ENCODE peak calls at places on chromosomes 1 and 21, in four cellular contexts. V, F, Z and C are unnamed samples.

GRCh38 chr1:214708321-214708960 is 105.4 kb downstream of the CENPF start:
- DNase-seq in V (no peak), F (no peak), Z (no peak), C (no peak)

GRCh38 chr21:16279658-16280581 is 550.1 kb downstream of the USP25 start:
- DNase-seq in V (no peak), F (no peak), Z (no peak), C (peak; percentile 45)

GRCh38 chr1:209790286-209791193 is 6.2 kb upstream of the C1orf74 start:
- DNase-seq in V (peak; percentile 63), F (no peak), Z (no peak), C (no peak)

GRCh38 chr21:26614251-26614650 is 41.2 kb upstream of the CYYR1 start:
- DNase-seq in V (no peak), F (no peak), Z (no peak), C (no peak)

GRCh38 chr1:194975913-194976312 is 1632.3 kb downstream of the KCNT2 start:
- DNase-seq in V (no peak), F (peak; percentile 15), Z (no peak), C (no peak)

GRCh38 chr1:46687095-46687659 is 15.5 kb downstream of the TEX38 start:
- DNase-seq in V (no peak), F (no peak), Z (no peak), C (no peak)

GRCh38 chr1:147585640-147586383 is 44.5 kb downstream of the BCL9 start:
- DNase-seq in V (no peak), F (no peak), Z (no peak), C (no peak)

GRCh38 chr1:62908168-62908567 is 124.2 kb downstream of the ATG4C start:
- DNase-seq in V (no peak), F (no peak), Z (no peak), C (no peak)

GRCh38 chr1:188122646-188123045 is 1293.9 kb downstream of the PLA2G4A start:
- DNase-seq in V (no peak), F (no peak), Z (no peak), C (no peak)

GRCh38 chr1:181482521-181483083 is 715 bp upstream of the CACNA1E start:
- DNase-seq in V (no peak), F (peak; percentile 36), Z (no peak), C (peak; percentile 81)

GRCh38 chr1:56728964-56729363 is 83.8 kb downstream of the PRKAA2 start:
- DNase-seq in V (no peak), F (no peak), Z (no peak), C (no peak)

GRCh38 chr1:48675251-48675650 is 101.4 kb downstream of the BEND5 start:
- DNase-seq in V (no peak), F (no peak), Z (no peak), C (no peak)

DNA sequence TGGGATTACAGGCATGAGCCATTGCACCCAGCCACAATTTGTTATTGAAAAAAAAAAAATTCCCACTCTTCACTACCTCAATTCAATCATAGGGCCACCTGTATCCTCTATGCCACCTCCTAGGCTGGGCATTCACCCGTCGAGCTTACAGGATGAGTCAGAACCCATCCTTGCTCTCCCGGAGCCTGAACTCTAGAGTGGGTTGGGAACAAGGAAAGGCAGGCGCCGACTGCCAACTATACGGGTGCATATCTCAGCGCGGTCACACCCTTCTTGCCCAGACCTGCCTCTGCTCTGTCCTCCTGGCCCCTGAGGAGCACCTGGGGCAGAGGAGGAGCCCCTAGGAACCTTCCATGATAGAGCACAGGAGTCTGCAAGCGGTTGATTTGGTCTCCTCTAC is 21.4 kb upstream of the LBR start:
- DNase-seq in V (no peak), F (no peak), Z (no peak), C (no peak)
- TF ChIP-seq FOXK2 in V (no peak), F (no peak), Z (no peak), C (no peak)

GRCh38 chr1:91610102-91610501 is 109.5 kb downstream of the CDC7 start:
- DNase-seq in V (no peak), F (no peak), Z (no peak), C (no peak)

GRCh38 chr1:91610829-91611228 is 110.2 kb downstream of the CDC7 start:
- DNase-seq in V (no peak), F (peak; percentile 42), Z (no peak), C (no peak)

GRCh38 chr1:91609571-91609970 is 108.9 kb downstream of the CDC7 start:
- DNase-seq in V (no peak), F (no peak), Z (no peak), C (no peak)

GRCh38 chr1:91606546-91607078 is 106.0 kb downstream of the CDC7 start:
- DNase-seq in V (peak; percentile 41), F (no peak), Z (no peak), C (no peak)

GRCh38 chr1:91608876-91609275 is 108.2 kb downstream of the CDC7 start:
- DNase-seq in V (no peak), F (no peak), Z (no peak), C (no peak)
- TF ChIP-seq FOXK2 in V (no peak), F (no peak), Z (no peak), C (no peak)

GRCh38 chr1:958823-959729 is at the start of gene NOC2L:
- DNase-seq in V (peak; percentile 72), F (peak; percentile 96), Z (peak; percentile 46), C (peak; percentile 91)
- TF ChIP-seq FOXK2 in V (no peak), F (no peak), Z (peak; percentile 34), C (no peak)

DNA sequence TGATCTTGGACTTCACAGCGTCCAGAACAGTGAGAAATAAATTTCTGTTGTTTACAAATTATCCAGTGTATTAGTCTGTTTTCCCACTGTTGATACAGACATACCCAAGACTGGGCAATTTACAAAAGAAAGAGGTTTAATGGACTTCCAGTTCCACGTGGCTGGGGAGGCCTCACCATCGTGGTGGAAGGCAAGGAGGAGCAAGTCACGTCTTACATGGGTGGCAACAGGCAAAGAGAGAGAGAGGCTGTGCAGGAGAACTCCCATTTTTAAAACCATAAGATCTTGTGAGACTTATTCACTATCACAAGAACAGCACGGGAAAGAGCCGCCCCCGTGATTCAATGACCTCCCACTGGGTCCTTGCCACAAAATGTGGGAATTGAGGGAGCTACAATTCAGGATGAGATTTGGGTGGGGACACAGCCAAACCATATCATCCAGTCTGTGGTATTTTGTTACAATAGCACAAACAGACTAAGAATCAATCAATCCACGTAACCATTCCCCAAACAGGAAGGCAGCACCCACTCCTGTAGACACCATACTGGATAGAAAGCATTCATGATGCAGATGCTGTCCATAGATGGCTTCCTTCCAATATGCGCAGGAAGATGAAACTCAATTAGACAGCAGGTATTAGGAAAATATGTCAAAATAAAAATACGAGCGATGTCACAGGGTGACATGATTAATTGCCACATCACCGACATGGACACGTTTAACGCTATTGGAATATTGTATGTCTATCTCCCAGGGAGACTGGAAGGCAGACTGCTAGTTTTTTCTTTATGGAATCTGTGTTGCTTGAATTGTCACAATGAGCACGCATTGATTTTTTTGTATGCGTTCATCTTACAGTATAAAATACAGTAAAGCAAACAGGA is 22.8 kb downstream of the ECE1 start:
- DNase-seq in V (no peak), F (no peak), Z (no peak), C (no peak)
- TF ChIP-seq FOXK2 in V (no peak), F (no peak), Z (no peak), C (no peak)

DNA sequence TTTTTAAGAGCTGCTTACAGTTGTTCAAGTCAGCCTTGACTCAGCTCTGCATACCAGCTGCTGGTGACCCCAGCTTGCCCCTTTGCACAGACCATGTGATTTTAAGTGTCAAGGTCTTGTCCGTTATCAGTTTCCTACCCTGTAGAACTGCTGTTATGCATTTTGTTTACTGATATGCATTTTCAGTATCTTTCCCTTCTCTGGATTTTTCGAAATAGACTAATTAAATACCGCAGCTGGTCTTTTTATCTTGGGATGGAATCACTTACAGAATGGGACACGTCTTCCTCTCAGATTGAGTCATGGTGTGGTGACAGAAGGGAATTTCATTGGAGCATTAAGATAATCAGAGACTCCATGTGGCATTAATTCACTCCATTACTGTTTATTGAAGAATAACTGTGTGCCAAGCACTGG is 145.6 kb downstream of the FMN2 start:
- DNase-seq in V (no peak), F (no peak), Z (no peak), C (no peak)
- TF ChIP-seq FOXK2 in V (no peak), F (no peak), Z (no peak), C (no peak)

GRCh38 chr1:228082260-228082974 is at the start of gene ARF1:
- DNase-seq in V (peak; percentile 78), F (peak; percentile 97), Z (peak; percentile 60), C (peak; percentile 100)

GRCh38 chr1:228079601-228080263 is 2.8 kb upstream of the ARF1 start:
- DNase-seq in V (no peak), F (no peak), Z (no peak), C (no peak)

GRCh38 chr1:228082975-228083870 is 715 bp downstream of the ARF1 start:
- DNase-seq in V (no peak), F (peak; percentile 59), Z (no peak), C (peak; percentile 33)

GRCh38 chr1:228081144-228081543 is 1.4 kb upstream of the ARF1 start:
- DNase-seq in V (no peak), F (peak; percentile 46), Z (no peak), C (no peak)

DNA sequence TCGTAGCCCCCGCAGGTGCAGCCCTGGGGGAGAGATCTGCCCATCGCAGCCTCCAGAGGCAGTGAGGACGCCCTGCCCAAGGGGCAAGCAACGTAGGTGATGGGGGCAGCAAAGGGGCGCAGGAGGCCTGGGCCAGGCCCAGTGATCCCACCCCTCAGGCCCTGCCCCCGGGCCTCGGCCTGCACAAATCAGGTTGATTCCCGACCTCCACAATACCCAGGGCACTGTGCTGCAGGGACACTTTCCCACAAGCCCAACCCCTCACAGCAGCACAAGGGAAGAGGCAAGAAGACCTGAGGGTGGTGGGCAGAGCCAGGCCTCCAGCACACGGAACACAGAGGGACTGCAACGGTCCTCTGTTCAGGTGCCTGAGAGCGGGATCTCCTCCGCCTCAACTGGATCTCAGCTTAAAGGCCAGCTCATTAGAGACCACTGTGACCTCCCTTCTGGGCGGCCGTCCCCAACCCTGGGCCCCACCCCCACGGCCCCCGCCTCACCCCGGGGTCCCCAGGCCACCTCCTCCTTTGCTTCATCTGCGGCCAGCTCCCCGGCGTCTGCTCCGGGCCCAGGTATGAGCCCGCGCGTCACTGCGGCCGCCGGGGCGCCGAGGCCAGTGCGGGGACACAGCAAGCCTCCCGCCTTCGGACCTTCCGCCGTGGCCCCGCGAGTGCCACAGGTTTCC is 789 bp upstream of the ARF1 start:
- DNase-seq in V (no peak), F (peak; percentile 58), Z (no peak), C (peak; percentile 41)
- TF ChIP-seq FOXK2 in V (no peak), F (no peak), Z (no peak), C (no peak)